ENCODE peak calls at places on chromosomes 3 and 15, in six cellular contexts. L, M, S, U, T and A are unnamed samples.

GRCh38 chr3:47606171-47606570 is 27.5 kb upstream of the CSPG5 start:
- DNase-seq in L (no peak), M (no peak), S (no peak), U (no peak), T (no peak), A (no peak)

GRCh38 chr3:12444582-12445468 is 39.5 kb upstream of the TSEN2 start:
- DNase-seq in L (no peak), M (peak; percentile 99), S (no peak), U (no peak), T (no peak), A (peak; percentile 21)

GRCh38 chr3:195187609-195188529 is 83.1 kb downstream of the XXYLT1 start:
- DNase-seq in L (no peak), M (no peak), S (no peak), U (no peak), T (peak; percentile 53), A (no peak)

GRCh38 chr3:126358038-126358815 is 1.0 kb upstream of the KLF15 start:
- DNase-seq in L (no peak), M (no peak), S (no peak), U (no peak), T (no peak), A (no peak)

GRCh38 chr3:51389423-51390183 is 1.5 kb upstream of the RBM15B start:
- DNase-seq in L (peak; percentile 37), M (peak; percentile 34), S (peak; percentile 77), U (peak; percentile 33), T (no peak), A (no peak)

GRCh38 chr3:140170612-140171011 is 235.6 kb downstream of the CLSTN2 start:
- DNase-seq in L (no peak), M (no peak), S (no peak), U (no peak), T (no peak), A (no peak)

GRCh38 chr3:12553921-12554391 is 2.9 kb upstream of the MKRN2 start:
- DNase-seq in L (no peak), M (peak; percentile 32), S (peak; percentile 51), U (no peak), T (no peak), A (no peak)

GRCh38 chr3:63864008-63864871 is 573 bp downstream of the ATXN7 start:
- DNase-seq in L (peak; percentile 39), M (no peak), S (peak; percentile 57), U (peak; percentile 1), T (no peak), A (peak; percentile 37)

GRCh38 chr15:29266052-29266572 is 3.5 kb downstream of the NSMCE3 start:
- DNase-seq in L (no peak), M (no peak), S (no peak), U (no peak), T (no peak), A (no peak)

GRCh38 chr3:139601191-139601961 is 61.8 kb upstream of the RBP1 start:
- DNase-seq in L (no peak), M (peak; percentile 27), S (no peak), U (no peak), T (no peak), A (no peak)

GRCh38 chr3:128383316-128384235 is 83.1 kb downstream of the DNAJB8 start:
- DNase-seq in L (peak; percentile 24), M (peak; percentile 90), S (no peak), U (peak; percentile 64), T (peak; percentile 66), A (no peak)

GRCh38 chr3:189309400-189309975 is 137.7 kb downstream of the TPRG1 start:
- DNase-seq in L (no peak), M (no peak), S (no peak), U (no peak), T (no peak), A (no peak)

GRCh38 chr15:29024681-29025080 is 138.9 kb downstream of the APBA2 start:
- DNase-seq in L (no peak), M (no peak), S (no peak), U (no peak), T (no peak), A (no peak)

GRCh38 chr3:58529516-58530353 is 7.3 kb downstream of the ACOX2 start:
- DNase-seq in L (no peak), M (peak; percentile 38), S (peak; percentile 58), U (no peak), T (no peak), A (peak; percentile 29)
- TF ChIP-seq CTCF in L (no peak), M (peak; percentile 55), S (peak; percentile 74), U (no peak), T (peak; percentile 35), A (peak; percentile 54)

DNA sequence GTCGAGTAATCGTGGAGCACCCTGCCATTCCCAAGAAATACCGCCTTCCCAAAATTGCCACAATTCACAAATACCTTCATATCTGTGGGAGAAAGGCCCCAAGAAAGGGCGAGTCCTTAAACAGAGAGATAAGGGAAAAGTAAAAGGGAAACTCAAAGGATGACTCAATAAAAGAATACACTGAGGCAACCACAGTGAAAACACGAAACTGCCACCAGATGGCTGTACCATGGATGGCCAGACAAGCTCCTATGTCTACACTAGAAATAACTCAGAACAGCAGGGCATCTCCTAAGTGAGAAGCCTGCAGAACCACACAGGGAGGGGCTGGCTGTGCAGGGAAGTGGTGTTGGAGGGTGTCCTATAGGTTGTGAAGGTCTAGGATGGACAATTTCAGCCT is 25.0 kb downstream of the SRGAP3 start:
- DNase-seq in L (no peak), M (peak; percentile 52), S (no peak), U (no peak), T (no peak), A (no peak)
- TF ChIP-seq CTCF in L (no peak), M (peak; percentile 48), S (no peak), U (no peak), T (no peak), A (no peak)

DNA sequence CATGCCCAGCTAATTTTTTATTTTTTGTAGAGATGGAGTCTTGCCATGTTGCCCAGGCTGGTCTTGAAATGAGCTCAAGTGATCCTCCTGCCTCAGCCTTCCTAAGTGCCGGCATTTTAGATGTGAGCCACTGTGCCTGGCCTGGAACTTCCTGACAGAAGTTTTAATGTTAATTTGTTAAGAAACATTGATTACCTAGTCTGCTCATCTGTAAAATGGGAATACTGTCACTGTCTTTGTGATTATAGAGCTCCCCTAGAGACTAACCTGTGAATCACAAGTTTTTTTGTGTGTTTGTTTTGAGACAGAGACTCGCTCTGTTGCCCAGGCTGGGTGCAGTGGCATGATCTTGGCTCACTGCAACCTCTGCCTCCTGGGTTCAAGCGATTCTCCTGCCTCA is 4.3 kb upstream of the EIF3J start:
- DNase-seq in L (no peak), M (peak; percentile 33), S (peak; percentile 35), U (no peak), T (no peak), A (no peak)
- TF ChIP-seq CTCF in L (no peak), M (peak; percentile 44), S (peak; percentile 67), U (no peak), T (no peak), A (peak; percentile 20)

GRCh38 chr15:45611305-45611704 is 23.5 kb upstream of the SQOR start:
- DNase-seq in L (no peak), M (peak; percentile 56), S (peak; percentile 59), U (no peak), T (no peak), A (no peak)
- TF ChIP-seq CTCF in L (no peak), M (peak; percentile 69), S (peak; percentile 86), U (peak; percentile 50), T (peak; percentile 41), A (peak; percentile 59)

GRCh38 chr3:107488942-107489341 is 33.8 kb upstream of the BBX start:
- DNase-seq in L (no peak), M (no peak), S (no peak), U (no peak), T (no peak), A (no peak)

GRCh38 chr3:107487490-107487889 is 35.3 kb upstream of the BBX start:
- DNase-seq in L (no peak), M (no peak), S (no peak), U (no peak), T (no peak), A (no peak)

GRCh38 chr3:107496855-107497254 is 25.9 kb upstream of the BBX start:
- DNase-seq in L (no peak), M (peak; percentile 40), S (no peak), U (no peak), T (no peak), A (no peak)

GRCh38 chr3:107498646-107499045 is 24.1 kb upstream of the BBX start:
- DNase-seq in L (no peak), M (no peak), S (no peak), U (no peak), T (no peak), A (no peak)

DNA sequence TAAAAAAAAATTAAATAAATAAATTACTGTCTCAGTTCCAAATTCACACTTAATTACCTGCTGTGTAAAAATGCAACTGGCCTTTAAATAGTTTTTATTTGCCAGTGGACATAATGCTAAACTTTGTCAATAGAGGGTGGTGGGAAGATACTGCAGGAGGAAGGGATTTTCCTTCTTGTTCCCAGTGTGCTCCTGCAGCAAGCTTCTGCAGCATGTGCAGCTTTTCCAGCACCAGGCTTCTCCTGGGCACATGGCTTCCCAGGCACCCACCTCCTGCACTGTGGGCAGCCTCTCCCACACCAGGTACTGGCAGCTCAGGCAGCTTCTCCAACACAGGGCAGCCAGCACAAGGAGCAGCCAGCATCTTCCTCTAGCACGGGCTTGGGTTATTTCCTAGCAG is 29.6 kb upstream of the BBX start:
- DNase-seq in L (no peak), M (no peak), S (no peak), U (no peak), T (no peak), A (no peak)
- TF ChIP-seq CTCF in L (no peak), M (no peak), S (no peak), U (no peak), T (no peak), A (no peak)